ENCODE peak calls at places on chromosome X, in four cellular contexts. W is fibroblast of pulmonary artery, S is progenitor cell of endocrine pancreas, C is neural progenitor cell. F is an unnamed sample.

GRCh38 chrX:3748052-3748559 is 34.7 kb upstream of the PRKX start:
- DNase-seq in W (no peak), S (no peak), C (no peak), F (no peak)

GRCh38 chrX:16612257-16612987 is 37.5 kb upstream of the S100G start:
- DNase-seq in W (no peak), S (no peak), C (no peak), F (no peak)

GRCh38 chrX:48468693-48469691 is 1.1 kb downstream of the SLC38A5 start:
- DNase-seq in W (no peak), S (no peak), C (peak), F (peak)

GRCh38 chrX:129769467-129770154 is 10.1 kb upstream of the SASH3 start:
- DNase-seq in W (no peak), S (no peak), C (peak), F (peak)

GRCh38 chrX:3713225-3713936 is at the start of gene PRKX:
- DNase-seq in W (peak), S (peak), C (peak), F (peak)

GRCh38 chrX:18890724-18891560 is 93.0 kb downstream of the PHKA2 start:
- DNase-seq in W (no peak), S (no peak), C (no peak), F (no peak)

GRCh38 chrX:267771-268261 is 13.4 kb upstream of the PLCXD1 start:
- DNase-seq in W (no peak), S (no peak), C (no peak), F (no peak)

GRCh38 chrX:13088155-13088485 is 43.7 kb upstream of the FAM9C start:
- DNase-seq in W (no peak), S (no peak), C (no peak), F (no peak)

GRCh38 chrX:51804741-51805140 is 61.5 kb downstream of the GSPT2 start:
- DNase-seq in W (no peak), S (no peak), C (no peak), F (no peak)

GRCh38 chrX:72084114-72084513 is 47.6 kb downstream of the RTL5 start:
- DNase-seq in W (no peak), S (no peak), C (no peak), F (no peak)

GRCh38 chrX:46168254-46168653 is 377.0 kb downstream of the ZNF674 start:
- DNase-seq in W (no peak), S (no peak), C (no peak), F (no peak)

GRCh38 chrX:38061335-38061734 is 55.0 kb downstream of the SYTL5 start:
- DNase-seq in W (peak), S (no peak), C (no peak), F (no peak)

GRCh38 chrX:148265829-148266228 is 234.6 kb upstream of the AFF2 start:
- DNase-seq in W (no peak), S (no peak), C (no peak), F (no peak)

GRCh38 chrX:100368167-100368566 is 41.9 kb downstream of the PCDH19 start:
- DNase-seq in W (peak), S (no peak), C (peak), F (peak)

GRCh38 chrX:108362026-108362425 is 76.2 kb downstream of the COL4A6 start:
- DNase-seq in W (no peak), S (no peak), C (no peak), F (no peak)

GRCh38 chrX:17697191-17697590 is 40.1 kb upstream of the SCML1 start:
- DNase-seq in W (peak), S (no peak), C (no peak), F (no peak)

GRCh38 chrX:110383414-110383813 is 24.8 kb downstream of the RTL9 start:
- DNase-seq in W (peak), S (no peak), C (no peak), F (no peak)

GRCh38 chrX:79107891-79108718 is 36.4 kb upstream of the GPR174 start:
- DNase-seq in W (no peak), S (no peak), C (no peak), F (peak)

GRCh38 chrX:24466025-24466424 is 939 bp downstream of the PDK3 start:
- DNase-seq in W (no peak), S (no peak), C (peak), F (no peak)

GRCh38 chrX:2401590-2402360 is 99.0 kb downstream of the DHRSX start:
- DNase-seq in W (no peak), S (no peak), C (peak), F (no peak)

GRCh38 chrX:105975382-105975781 is 63.1 kb downstream of the SERPINA7 start:
- DNase-seq in W (peak), S (no peak), C (peak), F (no peak)

GRCh38 chrX:9566150-9566621 is 101.3 kb downstream of the TBL1X start:
- DNase-seq in W (peak), S (no peak), C (no peak), F (no peak)

DNA sequence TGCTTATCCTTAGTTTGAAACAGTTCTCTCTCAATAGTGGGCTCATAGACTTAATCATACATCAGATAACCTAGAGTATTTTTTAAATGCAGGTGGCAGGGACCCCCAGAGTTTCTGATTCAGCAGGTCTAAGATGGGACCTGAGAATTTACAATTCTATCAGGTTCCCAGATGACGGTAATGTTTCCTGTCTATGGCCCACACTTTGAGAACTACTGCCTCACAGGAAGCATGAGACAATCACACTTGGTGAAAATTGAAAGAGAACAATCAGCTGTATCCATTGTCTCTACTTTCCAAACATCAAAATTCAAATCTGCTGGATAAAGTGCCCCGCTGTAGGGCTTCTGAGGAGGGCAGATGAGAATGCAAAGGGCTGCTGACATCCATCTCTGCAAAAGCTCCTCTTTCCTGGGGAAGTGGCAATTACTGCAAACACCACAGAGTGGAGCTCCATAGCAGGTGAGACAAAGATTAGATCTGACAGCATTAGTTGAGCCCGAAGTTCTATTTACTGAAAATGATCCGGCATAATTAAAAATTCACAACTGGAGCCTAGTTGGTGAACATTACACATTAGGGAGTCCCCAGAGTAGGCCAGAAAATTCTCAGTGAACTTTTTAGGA is 187.8 kb upstream of the MBNL3 start:
- DNase-seq in W (no peak), S (no peak), C (peak), F (no peak)
- TF ChIP-seq CTCF in W (no peak), S (peak), C (peak), F (no peak)

GRCh38 chrX:115018040-115018647 is 728 bp upstream of the IL13RA2 start:
- DNase-seq in W (peak), S (no peak), C (peak), F (no peak)
- TF ChIP-seq CTCF in W (peak), S (peak), C (peak), F (no peak)

DNA sequence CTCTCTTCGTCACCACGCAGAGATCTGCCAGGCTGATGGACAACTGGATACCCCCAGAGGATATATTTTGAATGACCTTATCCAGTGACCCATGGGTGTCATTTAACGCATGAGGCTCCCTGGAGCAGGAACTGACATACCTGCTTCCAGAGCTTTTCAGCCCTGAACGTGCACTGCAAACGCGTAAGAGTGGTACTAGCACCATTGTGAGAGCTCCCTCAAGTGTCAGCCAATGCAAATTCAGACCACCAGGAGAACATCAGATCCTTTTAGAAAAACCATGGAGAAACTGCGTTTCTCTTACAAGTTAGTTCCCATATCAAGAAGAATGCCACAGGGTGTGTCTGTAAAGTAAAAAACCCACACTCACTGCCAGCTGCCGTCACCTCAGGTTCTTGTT is 7.3 kb downstream of the TREX2 start:
- DNase-seq in W (peak), S (no peak), C (peak), F (no peak)
- TF ChIP-seq CTCF in W (peak), S (peak), C (peak), F (no peak)

GRCh38 chrX:41457618-41458192 is 10.6 kb downstream of the NYX start:
- DNase-seq in W (no peak), S (no peak), C (no peak), F (peak)
- TF ChIP-seq CTCF in W (peak), S (peak), C (peak), F (no peak)